ENCODE peak calls at places on chromosomes 7 and 10, in nine cellular contexts. Q is chondrocyte, K is AG09319, M is RWPE1, F is colonic mucosa, C is neural progenitor cell, H is tibial artery, X is foreskin fibroblast, Y is tibial nerve. Z is an unnamed sample.

GRCh38 chr10:114304566-114305421 is 65.7 kb downstream of the VWA2 start:
- DNase-seq in H (peak), M (no peak), C (peak), X (no peak), K (no peak), Q (peak), Y (no peak), F (peak), Z (no peak)

GRCh38 chr7:18087687-18088078 is 60.0 kb upstream of the PRPS1L1 start:
- DNase-seq in X (peak), H (no peak), Y (no peak), Q (no peak), C (peak), M (no peak), F (no peak), K (no peak), Z (no peak)

GRCh38 chr7:17236603-17237002 is 61.8 kb upstream of the AHR start:
- DNase-seq in X (peak), Q (no peak), H (no peak), K (no peak), C (no peak), Y (no peak), M (no peak), F (no peak), Z (no peak)

GRCh38 chr7:12434012-12434642 is 30.5 kb upstream of the VWDE start:
- DNase-seq in K (no peak), H (no peak), M (peak), X (peak), Q (no peak), Y (no peak), F (no peak), C (no peak), Z (no peak)

GRCh38 chr7:143882611-143883078 is 19.3 kb downstream of the TCAF1 start:
- DNase-seq in Y (peak), C (peak), K (no peak), M (no peak), Q (peak), H (peak), F (peak), X (peak), Z (peak)

GRCh38 chr7:90869335-90869734 is 273.2 kb downstream of the CDK14 start:
- DNase-seq in K (no peak), Y (no peak), M (no peak), X (peak), H (no peak), F (no peak), Q (no peak), C (no peak), Z (no peak)

GRCh38 chr7:81482600-81483186 is 287.2 kb downstream of the HGF start:
- DNase-seq in Q (no peak), X (peak), K (no peak), H (no peak), F (no peak), M (peak), C (peak), Y (no peak), Z (peak)

GRCh38 chr10:101028446-101029244 is 2.3 kb downstream of the PDZD7 start:
- DNase-seq in X (peak), C (no peak), M (no peak), H (no peak), Y (no peak), Q (peak), K (no peak), F (no peak), Z (no peak)

GRCh38 chr7:19020062-19020461 is 97.4 kb downstream of the TWIST1 start:
- DNase-seq in C (no peak), Y (no peak), Q (no peak), F (no peak), H (no peak), M (peak), K (no peak), X (no peak), Z (no peak)

GRCh38 chr10:126598009-126598408 is 72.5 kb downstream of the C10orf90 start:
- DNase-seq in H (no peak), X (peak), F (peak), K (no peak), Q (no peak), M (peak), C (peak), Y (no peak), Z (no peak)

GRCh38 chr7:144035385-144035784 is 13.4 kb upstream of the OR2A5 start:
- DNase-seq in Y (no peak), H (no peak), C (no peak), Q (no peak), M (no peak), X (no peak), K (no peak), F (no peak), Z (no peak)

DNA sequence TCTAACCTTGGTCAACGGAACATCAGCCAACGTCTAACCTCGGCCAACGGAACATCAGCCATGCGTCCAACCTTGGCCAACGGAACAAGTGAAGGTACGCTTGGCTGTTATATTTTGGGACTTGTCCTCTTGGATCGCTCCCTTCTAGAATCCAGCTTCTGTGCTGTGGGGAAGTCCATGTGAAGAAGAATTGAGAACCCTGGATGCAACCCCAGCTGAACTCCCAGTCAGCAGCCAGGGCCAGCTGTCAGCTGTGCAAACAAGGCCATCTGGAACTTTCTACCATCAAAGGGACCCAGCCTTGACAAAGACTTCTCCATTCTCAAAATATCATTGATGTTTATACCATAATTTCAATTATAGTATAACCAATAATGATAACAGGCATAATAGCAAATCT is 43.3 kb upstream of the ITGA8 start:
- DNase-seq in C (no peak), H (no peak), Q (no peak), Y (no peak), F (no peak), X (no peak), M (no peak), K (no peak), Z (no peak)
- TF ChIP-seq CTCF in C (no peak), H (no peak), Q (no peak), Y (no peak), F (no peak), X (no peak), M (no peak), K (no peak), Z (no peak)

GRCh38 chr7:82723411-82723810 is 279.8 kb upstream of the CACNA2D1 start:
- DNase-seq in C (no peak), Q (no peak), X (peak), F (no peak), M (no peak), K (no peak), H (no peak), Y (no peak), Z (no peak)

GRCh38 chr7:82726038-82726800 is 282.6 kb upstream of the CACNA2D1 start:
- DNase-seq in H (no peak), Q (no peak), K (no peak), X (peak), M (no peak), C (no peak), Y (no peak), F (no peak), Z (no peak)

GRCh38 chr7:82732677-82733076 is 289.1 kb upstream of the CACNA2D1 start:
- DNase-seq in X (no peak), F (no peak), C (no peak), K (no peak), H (no peak), Q (no peak), M (no peak), Y (no peak), Z (no peak)

GRCh38 chr7:82729172-82730030 is 285.8 kb upstream of the CACNA2D1 start:
- DNase-seq in H (no peak), Y (no peak), C (peak), M (peak), F (no peak), Q (no peak), X (peak), K (peak), Z (no peak)
- TF ChIP-seq CTCF in H (no peak), Y (no peak), C (peak), M (peak), F (peak), Q (peak), X (peak), K (peak), Z (peak)

GRCh38 chr7:103989785-103990775 is 622 bp upstream of the RELN start:
- DNase-seq in M (no peak), Y (no peak), H (no peak), C (peak), Q (peak), K (no peak), F (no peak), X (peak), Z (no peak)
- TF ChIP-seq CTCF in M (no peak), Y (peak), H (no peak), C (peak), Q (peak), K (no peak), F (no peak), X (no peak), Z (no peak)

DNA sequence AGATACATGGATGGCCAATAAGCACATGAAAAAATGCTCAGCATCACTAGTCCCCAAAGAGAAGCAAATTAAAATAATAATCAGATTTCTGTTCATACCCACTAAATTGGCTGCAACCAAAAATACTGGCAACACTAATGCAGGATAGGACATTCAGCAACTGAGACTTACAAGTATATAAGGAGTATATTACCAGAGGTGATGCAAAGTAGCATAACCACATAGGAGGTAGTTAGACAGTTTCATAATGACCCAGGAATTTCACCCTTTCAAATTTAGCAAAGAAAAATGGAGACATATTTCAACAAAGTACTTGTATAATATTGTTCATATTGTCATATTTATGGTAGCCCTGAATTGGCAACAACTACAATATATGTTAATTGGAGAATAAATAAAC is 727.8 kb downstream of the GRID1 start:
- DNase-seq in C (no peak), K (no peak), F (no peak), H (no peak), M (no peak), Y (no peak), X (no peak), Q (no peak), Z (no peak)
- TF ChIP-seq CTCF in C (no peak), K (no peak), F (no peak), H (no peak), M (no peak), Y (no peak), X (no peak), Q (no peak), Z (no peak)

DNA sequence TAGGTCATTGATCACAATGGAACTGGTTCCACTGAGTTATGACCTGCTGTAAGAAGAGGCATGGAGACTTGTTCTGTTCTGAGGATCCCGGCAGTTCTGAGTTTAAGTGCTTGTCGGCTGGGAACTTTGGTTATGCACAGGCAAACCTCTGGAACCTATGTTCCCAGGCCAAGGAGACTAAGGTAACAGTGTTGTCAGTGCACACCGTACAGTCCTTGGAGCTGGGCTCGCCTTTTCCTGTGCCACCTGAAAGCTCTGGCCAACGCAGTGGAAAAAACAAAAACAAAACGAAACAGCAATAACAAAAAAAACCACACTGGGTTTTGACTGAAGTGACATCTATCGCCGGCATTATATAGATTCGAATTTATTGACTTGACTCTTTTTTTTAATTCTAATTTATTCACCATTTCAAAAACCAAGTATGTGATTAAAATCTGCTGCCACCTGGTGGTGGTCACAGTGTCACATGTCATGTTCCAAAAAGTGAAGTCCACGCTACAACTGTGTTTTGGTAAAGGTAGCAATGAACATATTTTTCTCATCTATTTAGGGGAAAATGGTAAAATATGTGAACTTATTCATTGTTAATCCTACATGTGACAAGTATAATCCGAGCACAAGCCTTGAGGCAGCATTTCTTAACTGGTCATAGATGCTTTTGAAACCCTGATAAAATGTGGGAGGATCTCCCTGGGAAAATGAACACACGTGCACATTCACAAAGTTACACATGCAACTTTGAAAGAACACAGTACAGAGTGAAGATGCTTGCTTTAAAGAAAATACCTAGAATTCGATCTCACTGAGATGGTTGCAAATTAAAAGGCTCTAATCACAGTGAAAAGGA is 113.8 kb upstream of the PPP2R2D start:
- DNase-seq in K (no peak), C (peak), Q (no peak), Y (peak), X (peak), H (peak), F (peak), M (peak), Z (no peak)
- TF ChIP-seq CTCF in K (peak), C (peak), Q (peak), Y (peak), X (peak), H (peak), F (peak), M (peak), Z (peak)

Z was measured in D721Med.